ENCODE peak calls at places on chromosomes 5 and 9, in eight cellular contexts. F is kidney; R is effector memory CD4-positive, alpha-beta T cell; L is neural progenitor cell; D is cardiac fibroblast; Z is mammary epithelial cell; Q is skeletal muscle cell; C is naive thymus-derived CD4-positive, alpha-beta T cell. H is an unnamed sample.

GRCh38 chr9:117929873-117930272 is 225.7 kb downstream of the TLR4 start:
- DNase-seq in F (no peak), L (no peak), C (no peak), R (no peak), Z (no peak), Q (no peak), D (no peak), H (no peak)

GRCh38 chr9:22975921-22976320 is 529.3 kb downstream of the DMRTA1 start:
- DNase-seq in C (no peak), F (no peak), L (no peak), D (no peak), Z (no peak), R (no peak), Q (peak), H (no peak)

GRCh38 chr5:107228237-107228636 is 442.5 kb downstream of the EFNA5 start:
- DNase-seq in Z (no peak), D (no peak), R (no peak), L (no peak), C (no peak), F (no peak), Q (no peak), H (no peak)

GRCh38 chr9:99819123-99819483 is 2.6 kb upstream of the NR4A3 start:
- DNase-seq in F (no peak), D (no peak), Q (no peak), C (peak), Z (no peak), L (no peak), R (no peak), H (no peak)

GRCh38 chr5:78362220-78362619 is 1.8 kb downstream of the SCAMP1 start:
- DNase-seq in C (no peak), L (no peak), Z (no peak), R (no peak), Q (no peak), D (no peak), F (no peak), H (no peak)

GRCh38 chr9:123749580-123750202 is 180.2 kb downstream of the DENND1A start:
- DNase-seq in Z (peak), L (no peak), R (no peak), F (no peak), D (no peak), C (peak), Q (no peak), H (no peak)

GRCh38 chr9:133579601-133580415 is 29.4 kb downstream of the FAM163B start:
- DNase-seq in C (no peak), L (no peak), Q (no peak), Z (no peak), R (no peak), F (no peak), D (no peak), H (no peak)

GRCh38 chr9:27554712-27555111 is 18.6 kb downstream of the C9orf72 start:
- DNase-seq in D (no peak), C (no peak), L (no peak), F (no peak), Q (no peak), Z (no peak), R (no peak), H (no peak)

GRCh38 chr9:126722252-126722921 is 82.5 kb upstream of the ZBTB43 start:
- DNase-seq in L (peak), C (peak), Z (peak), Q (no peak), D (peak), F (peak), R (peak), H (peak)

GRCh38 chr5:76458492-76458863 is 55.4 kb downstream of the IQGAP2 start:
- DNase-seq in F (no peak), Q (no peak), L (no peak), Z (no peak), R (no peak), C (no peak), D (no peak), H (no peak)

GRCh38 chr5:5309645-5310044 is 112.8 kb upstream of the ICE1 start:
- DNase-seq in F (no peak), Q (no peak), R (no peak), Z (no peak), L (no peak), C (no peak), D (no peak), H (no peak)

GRCh38 chr5:38576971-38577684 is 20.7 kb upstream of the LIFR start:
- DNase-seq in Z (no peak), Q (no peak), R (no peak), C (no peak), D (no peak), L (no peak), F (no peak), H (no peak)

GRCh38 chr5:3364433-3364832 is 231.2 kb upstream of the IRX1 start:
- DNase-seq in R (no peak), Z (no peak), D (no peak), Q (no peak), C (no peak), L (no peak), F (no peak), H (no peak)

GRCh38 chr9:26077860-26078259 is 399.6 kb upstream of the TUSC1 start:
- DNase-seq in C (no peak), L (peak), Z (no peak), Q (no peak), R (no peak), F (peak), D (no peak), H (no peak)

GRCh38 chr9:109013678-109014145 is 413 bp upstream of the CTNNAL1 start:
- DNase-seq in Z (peak), Q (peak), L (no peak), D (peak), C (no peak), R (no peak), F (no peak), H (peak)

GRCh38 chr5:77900691-77901090 is 124.6 kb upstream of the TBCA start:
- DNase-seq in F (no peak), D (no peak), L (no peak), Q (no peak), R (no peak), Z (no peak), C (no peak), H (no peak)

GRCh38 chr9:108014353-108014752 is 524.8 kb upstream of the KLF4 start:
- DNase-seq in Z (no peak), R (no peak), Q (no peak), L (no peak), C (no peak), F (no peak), D (no peak), H (no peak)

GRCh38 chr9:116504893-116505480 is 182.1 kb upstream of the TRIM32 start:
- DNase-seq in R (no peak), F (no peak), C (no peak), Q (no peak), L (no peak), Z (no peak), D (no peak), H (no peak)

GRCh38 chr9:101462558-101462957 is 27.0 kb upstream of the ALDOB start:
- DNase-seq in R (no peak), Q (no peak), F (no peak), C (no peak), Z (no peak), L (peak), D (peak), H (no peak)

GRCh38 chr9:16575142-16575877 is 295.2 kb downstream of the BNC2 start:
- DNase-seq in C (no peak), F (no peak), Q (no peak), Z (no peak), D (peak), L (peak), R (no peak), H (no peak)

GRCh38 chr5:115267617-115268016 is 4.9 kb upstream of the PGGT1B start:
- DNase-seq in Z (peak), C (no peak), D (no peak), R (no peak), F (no peak), L (no peak), Q (no peak), H (no peak)

GRCh38 chr5:154771383-154771901 is 16.3 kb downstream of the LARP1 start:
- DNase-seq in Q (peak), F (no peak), L (peak), Z (peak), C (no peak), D (peak), R (no peak), H (peak)

GRCh38 chr5:16759147-16759800 is 142.5 kb upstream of the RETREG1 start:
- DNase-seq in D (no peak), Z (no peak), R (no peak), L (no peak), F (no peak), C (no peak), Q (no peak), H (no peak)

GRCh38 chr9:72907421-72907820 is 45.4 kb downstream of the ALDH1A1 start:
- DNase-seq in R (no peak), C (no peak), F (no peak), Z (no peak), D (no peak), L (no peak), Q (no peak), H (no peak)

GRCh38 chr5:69024241-69024651 is 69.6 kb upstream of the SLC30A5 start:
- DNase-seq in L (peak), Q (no peak), D (peak), R (no peak), C (no peak), F (no peak), Z (peak), H (peak)

GRCh38 chr9:96192710-96193109 is 109.3 kb downstream of the HSD17B3 start:
- DNase-seq in Q (no peak), L (no peak), C (no peak), F (no peak), R (no peak), Z (no peak), D (no peak), H (no peak)

GRCh38 chr5:157497875-157498611 is 38.0 kb downstream of the NIPAL4 start:
- DNase-seq in C (no peak), D (peak), Q (no peak), F (no peak), R (no peak), L (no peak), Z (no peak), H (no peak)

GRCh38 chr5:39761199-39761580 is 336.4 kb upstream of the DAB2 start:
- DNase-seq in Z (no peak), F (no peak), Q (no peak), R (no peak), C (no peak), D (no peak), L (no peak), H (no peak)

GRCh38 chr5:132439521-132440206 is 50.9 kb downstream of the IRF1 start:
- DNase-seq in D (peak), C (no peak), L (no peak), F (peak), R (no peak), Q (peak), Z (peak), H (no peak)

GRCh38 chr5:132435891-132436290 is 54.7 kb downstream of the IRF1 start:
- DNase-seq in R (no peak), D (no peak), L (no peak), Z (no peak), Q (no peak), F (no peak), C (no peak), H (no peak)

GRCh38 chr5:132438931-132439330 is 51.6 kb downstream of the IRF1 start:
- DNase-seq in L (no peak), R (no peak), D (no peak), Q (no peak), C (no peak), F (no peak), Z (no peak), H (no peak)

GRCh38 chr5:132436936-132437335 is 53.6 kb downstream of the IRF1 start:
- DNase-seq in Z (no peak), D (no peak), C (no peak), R (no peak), F (no peak), Q (no peak), L (no peak), H (no peak)

GRCh38 chr5:132437604-132438275 is 52.8 kb downstream of the IRF1 start:
- DNase-seq in Z (no peak), D (peak), Q (peak), L (peak), F (peak), C (peak), R (peak), H (no peak)
- H3K4me3 ChIP-seq in Z (no peak), D (no peak), Q (no peak), L (no peak), F (no peak), C (peak), R (no peak), H (no peak)

DNA sequence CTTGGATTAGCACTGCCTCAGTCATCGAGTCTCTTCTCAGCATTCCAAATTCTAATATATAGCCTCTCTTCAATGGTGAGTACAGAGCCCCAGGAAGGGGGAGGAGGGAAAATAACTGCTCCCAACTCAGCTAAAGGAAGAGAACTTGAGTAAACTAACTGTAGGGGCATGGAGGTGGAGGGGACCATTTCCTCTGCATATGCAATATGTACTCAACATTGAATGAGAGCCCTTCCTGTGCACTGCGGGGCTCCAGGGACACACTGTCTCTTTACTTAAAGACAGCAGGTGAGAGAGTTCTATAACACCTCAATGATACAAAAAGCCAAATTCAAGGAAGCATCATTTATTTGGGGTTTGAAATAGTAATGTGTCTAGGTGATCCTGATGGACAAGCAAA is 75.1 kb downstream of the GNAQ start:
- DNase-seq in D (no peak), R (no peak), Q (no peak), C (no peak), F (no peak), Z (no peak), L (no peak), H (no peak)
- H3K4me3 ChIP-seq in D (no peak), R (no peak), Q (no peak), C (no peak), F (no peak), Z (no peak), L (no peak), H (no peak)

GRCh38 chr5:125411163-125412050 is 665.0 kb upstream of the ZNF608 start:
- DNase-seq in C (no peak), L (peak), R (no peak), Q (no peak), F (no peak), Z (peak), D (peak), H (peak)
- H3K4me3 ChIP-seq in C (no peak), L (no peak), R (no peak), Q (peak), F (peak), Z (no peak), D (no peak), H (peak)

GRCh38 chr5:150045512-150045911 is 40.8 kb downstream of the CSF1R start:
- DNase-seq in C (no peak), R (no peak), L (no peak), F (no peak), Q (no peak), D (no peak), Z (no peak), H (no peak)

GRCh38 chr5:150044712-150045111 is 41.6 kb downstream of the CSF1R start:
- DNase-seq in Q (no peak), D (peak), C (no peak), F (no peak), R (no peak), L (no peak), Z (no peak), H (no peak)

GRCh38 chr5:150042459-150042858 is 41.9 kb downstream of the HMGXB3 start:
- DNase-seq in L (no peak), Q (no peak), R (no peak), D (no peak), Z (no peak), F (no peak), C (no peak), H (no peak)

GRCh38 chr5:150044334-150044681 is 42.0 kb downstream of the CSF1R start:
- DNase-seq in D (peak), R (no peak), Z (peak), C (no peak), Q (peak), L (no peak), F (no peak), H (peak)

GRCh38 chr5:150043657-150044333 is 42.6 kb downstream of the CSF1R start:
- DNase-seq in R (no peak), Q (no peak), F (no peak), L (no peak), Z (no peak), C (no peak), D (no peak), H (no peak)
- H3K4me3 ChIP-seq in R (no peak), Q (no peak), F (no peak), L (no peak), Z (no peak), C (no peak), D (no peak), H (no peak)

GRCh38 chr9:136437839-136438547 is 1.7 kb downstream of the INPP5E start:
- DNase-seq in D (peak), F (peak), Q (no peak), C (no peak), Z (no peak), L (no peak), R (peak), H (no peak)

GRCh38 chr9:136436055-136436634 is 3.5 kb downstream of the INPP5E start:
- DNase-seq in Q (no peak), Z (no peak), R (no peak), F (peak), D (no peak), C (no peak), L (no peak), H (no peak)

GRCh38 chr9:136438548-136438908 is 1.1 kb downstream of the INPP5E start:
- DNase-seq in F (peak), D (no peak), R (no peak), C (no peak), Z (peak), L (peak), Q (no peak), H (no peak)

GRCh38 chr9:136438909-136439549 is 616 bp downstream of the INPP5E start:
- DNase-seq in D (peak), Z (peak), R (peak), C (peak), Q (no peak), F (peak), L (peak), H (no peak)

GRCh38 chr9:136437430-136437829 is 2.2 kb downstream of the INPP5E start:
- DNase-seq in Z (peak), L (no peak), C (no peak), R (no peak), D (peak), Q (peak), F (peak), H (no peak)
- H3K4me3 ChIP-seq in Z (peak), L (peak), C (no peak), R (no peak), D (peak), Q (peak), F (peak), H (peak)

DNA sequence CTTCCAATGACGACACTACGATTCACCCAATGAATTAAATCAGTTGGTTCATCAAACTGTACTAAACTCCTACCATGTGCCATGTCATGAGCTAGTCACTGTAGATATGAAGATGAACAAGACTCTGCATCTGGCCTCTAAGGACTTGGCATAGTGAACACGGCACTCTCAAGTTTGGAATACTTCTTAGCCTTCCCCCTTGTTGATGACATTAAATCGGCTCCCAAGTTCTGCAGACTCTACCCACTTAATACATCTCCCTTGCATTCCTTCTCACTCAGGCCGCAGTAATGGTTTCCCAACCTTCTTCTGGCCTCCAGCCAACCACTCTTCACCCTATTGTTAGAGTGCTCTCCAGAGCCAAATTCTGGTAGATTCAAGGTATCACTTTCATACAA is 184.7 kb downstream of the MAPKAP1 start:
- DNase-seq in Z (peak), L (no peak), D (peak), Q (peak), C (no peak), F (no peak), R (no peak), H (no peak)
- H3K4me3 ChIP-seq in Z (no peak), L (no peak), D (no peak), Q (no peak), C (no peak), F (no peak), R (no peak), H (no peak)

GRCh38 chr5:139635606-139636206 is 12.4 kb upstream of the CXXC5 start:
- DNase-seq in D (peak), R (no peak), Z (peak), F (peak), L (peak), Q (peak), C (no peak), H (peak)

GRCh38 chr5:139637438-139638089 is 10.6 kb upstream of the CXXC5 start:
- DNase-seq in F (peak), R (peak), C (peak), Q (no peak), D (peak), Z (peak), L (peak), H (no peak)

GRCh38 chr5:139638090-139638735 is 9.9 kb upstream of the CXXC5 start:
- DNase-seq in D (peak), Z (no peak), L (peak), C (no peak), F (peak), R (no peak), Q (no peak), H (no peak)

GRCh38 chr5:139636207-139636792 is 11.8 kb upstream of the CXXC5 start:
- DNase-seq in C (peak), R (peak), Q (no peak), Z (peak), F (peak), D (no peak), L (no peak), H (no peak)

GRCh38 chr5:139636975-139637408 is 11.2 kb upstream of the CXXC5 start:
- DNase-seq in Q (no peak), D (no peak), R (no peak), L (no peak), Z (peak), F (no peak), C (no peak), H (no peak)
- H3K4me3 ChIP-seq in Q (peak), D (peak), R (no peak), L (peak), Z (peak), F (peak), C (peak), H (peak)

GRCh38 chr5:141326088-141326854 is 4.0 kb upstream of the PCDHGA1 start:
- DNase-seq in C (peak), Q (no peak), R (peak), D (peak), F (no peak), Z (peak), L (peak), H (no peak)
- H3K4me3 ChIP-seq in C (peak), Q (peak), R (peak), D (peak), F (peak), Z (peak), L (peak), H (peak)

GRCh38 chr9:81665514-81665838 is 23.9 kb downstream of the TLE1 start:
- DNase-seq in R (no peak), D (peak), Q (no peak), L (peak), Z (no peak), C (no peak), F (no peak), H (no peak)
- H3K4me3 ChIP-seq in R (no peak), D (no peak), Q (no peak), L (peak), Z (no peak), C (no peak), F (no peak), H (no peak)

GRCh38 chr5:50710838-50711237 is 44.4 kb downstream of the PARP8 start:
- DNase-seq in L (no peak), D (no peak), C (no peak), R (no peak), Z (no peak), Q (no peak), F (no peak), H (no peak)
- H3K4me3 ChIP-seq in L (no peak), D (no peak), C (peak), R (peak), Z (no peak), Q (no peak), F (peak), H (no peak)

H was measured in HFF-Myc.